ENCODE peak calls at places on chromosomes 3 and 15, in four cellular contexts. One of them, this sample, is unnamed.

GRCh38 chr3:118165413-118165812 is 869.2 kb downstream of the IGSF11 start:
- DNase-seq in astrocyte: no peak
- DNase-seq in neural progenitor cell: no peak
- DNase-seq in OCI-LY7: no peak
- DNase-seq in this sample: no peak

GRCh38 chr3:106329505-106329904 is 460.7 kb upstream of the CBLB start:
- DNase-seq in astrocyte: no peak
- DNase-seq in neural progenitor cell: no peak
- DNase-seq in OCI-LY7: no peak
- DNase-seq in this sample: no peak

GRCh38 chr3:12882336-12883310 is 41.3 kb upstream of the RPL32 start:
- DNase-seq in astrocyte: no peak
- DNase-seq in neural progenitor cell: no peak
- DNase-seq in OCI-LY7: no peak
- DNase-seq in this sample: no peak

GRCh38 chr3:30332196-30333021 is 274.0 kb upstream of the TGFBR2 start:
- DNase-seq in astrocyte: no peak
- DNase-seq in neural progenitor cell: no peak
- DNase-seq in OCI-LY7: no peak
- DNase-seq in this sample: no peak

GRCh38 chr3:41236198-41236597 is 36.9 kb downstream of the CTNNB1 start:
- DNase-seq in astrocyte: no peak
- DNase-seq in neural progenitor cell: peak; percentile 53
- DNase-seq in OCI-LY7: no peak
- DNase-seq in this sample: no peak

GRCh38 chr3:24680214-24680967 is 185.7 kb upstream of the THRB start:
- DNase-seq in astrocyte: no peak
- DNase-seq in neural progenitor cell: peak; percentile 80
- DNase-seq in OCI-LY7: peak; percentile 51
- DNase-seq in this sample: no peak

GRCh38 chr3:42376397-42376798 is 34.0 kb downstream of the LYZL4 start:
- DNase-seq in astrocyte: peak; percentile 88
- DNase-seq in neural progenitor cell: no peak
- DNase-seq in OCI-LY7: no peak
- DNase-seq in this sample: peak; percentile 45

GRCh38 chr3:50154476-50154839 is 666 bp upstream of the SEMA3F start:
- DNase-seq in astrocyte: no peak
- DNase-seq in neural progenitor cell: no peak
- DNase-seq in OCI-LY7: no peak
- DNase-seq in this sample: no peak

GRCh38 chr3:172868565-172869172 is 118.1 kb downstream of the ECT2 start:
- DNase-seq in astrocyte: no peak
- DNase-seq in neural progenitor cell: no peak
- DNase-seq in OCI-LY7: no peak
- DNase-seq in this sample: no peak

GRCh38 chr15:64373360-64373759 is 7.9 kb downstream of the PCLAF start:
- DNase-seq in astrocyte: no peak
- DNase-seq in neural progenitor cell: no peak
- DNase-seq in OCI-LY7: no peak
- DNase-seq in this sample: no peak

DNA sequence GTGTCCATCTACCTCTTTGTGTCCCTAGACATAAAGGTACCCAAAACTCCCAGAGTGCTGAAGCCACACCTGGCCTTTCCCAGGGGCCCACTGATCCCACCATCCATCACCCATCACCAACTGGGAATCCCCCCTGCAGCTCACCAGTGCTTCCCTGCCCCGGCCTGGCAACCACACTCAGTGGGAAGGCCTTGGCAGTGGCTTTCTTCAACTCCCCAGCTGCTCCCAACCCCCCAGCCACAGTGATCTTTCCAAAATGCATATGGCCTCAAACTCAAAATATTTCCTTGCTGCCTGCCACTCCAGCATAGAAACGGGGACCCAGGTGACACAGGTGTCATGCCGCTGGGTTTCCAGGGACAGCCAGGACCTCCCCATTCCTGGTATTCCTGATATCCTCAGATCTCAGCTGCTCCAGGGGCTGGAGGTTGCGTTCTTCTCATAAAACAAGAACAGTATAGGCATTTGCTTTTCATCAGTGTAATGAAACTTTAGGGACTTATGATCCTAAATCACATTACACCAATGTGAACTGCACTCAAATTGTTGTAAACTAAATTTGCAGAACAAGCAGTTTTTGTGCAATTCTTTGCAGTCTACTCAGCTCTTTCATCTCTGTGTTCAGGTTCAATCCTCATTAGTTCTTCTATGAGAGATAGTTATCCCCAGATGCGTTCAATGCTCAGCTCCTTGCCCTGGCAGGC is 1.3 kb downstream of the OCA2 start:
- DNase-seq in astrocyte: no peak
- DNase-seq in neural progenitor cell: no peak
- DNase-seq in OCI-LY7: no peak
- DNase-seq in this sample: no peak
- H3K4me1 ChIP-seq in astrocyte: peaks cover 22% of the 10 kb centered on the region
- H3K4me1 ChIP-seq in neural progenitor cell: peaks cover 31% of the 10 kb centered on the region
- H3K4me1 ChIP-seq in OCI-LY7: peaks cover 3% of the 10 kb centered on the region
- H3K4me1 ChIP-seq in this sample: peaks cover 45% of the 10 kb centered on the region

DNA sequence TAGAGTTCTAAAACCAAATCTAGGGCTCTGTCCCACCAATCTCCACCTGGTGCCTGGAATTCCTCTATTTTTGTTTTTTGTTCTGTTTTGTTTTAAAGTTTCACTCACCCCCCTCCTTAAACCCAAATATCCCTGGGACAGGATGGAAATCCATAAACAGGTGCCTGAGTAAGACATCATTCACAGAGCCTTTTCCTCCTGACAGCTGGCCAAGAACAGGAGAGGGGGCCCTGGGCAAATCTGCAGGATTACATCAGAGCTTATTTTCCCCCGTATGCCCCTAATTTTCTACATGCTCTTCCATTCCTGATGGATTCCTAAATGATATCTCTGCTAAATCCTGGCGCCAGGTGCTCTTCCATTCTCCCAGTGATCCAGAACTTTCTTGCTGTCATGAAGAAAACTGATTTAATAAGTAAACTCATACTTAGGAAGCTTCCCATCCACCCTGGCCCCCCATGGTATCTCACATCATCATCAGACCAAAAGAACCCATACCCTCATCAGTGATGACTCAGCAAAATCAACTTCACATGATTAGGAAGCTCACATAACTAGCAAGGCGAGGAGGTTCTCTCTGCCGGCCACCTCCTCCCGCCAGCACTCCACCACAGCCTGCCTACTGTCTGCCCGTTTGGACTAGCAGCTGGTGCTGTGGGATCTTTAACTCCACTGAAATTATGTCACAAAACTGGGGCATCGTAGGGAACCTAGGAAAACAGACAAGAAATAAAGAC is 61.0 kb downstream of the LIPC start:
- DNase-seq in astrocyte: no peak
- DNase-seq in neural progenitor cell: no peak
- DNase-seq in OCI-LY7: no peak
- DNase-seq in this sample: no peak
- H3K4me1 ChIP-seq in astrocyte: no peaks in the 10 kb centered on the region
- H3K4me1 ChIP-seq in neural progenitor cell: no peaks in the 10 kb centered on the region
- H3K4me1 ChIP-seq in OCI-LY7: no peaks in the 10 kb centered on the region
- H3K4me1 ChIP-seq in this sample: peaks cover 25% of the 10 kb centered on the region

GRCh38 chr3:46939578-46940405 is 36.8 kb downstream of the CCDC12 start:
- DNase-seq in astrocyte: no peak
- DNase-seq in neural progenitor cell: no peak
- DNase-seq in OCI-LY7: no peak
- DNase-seq in this sample: no peak

GRCh38 chr3:46942079-46942478 is 34.5 kb downstream of the CCDC12 start:
- DNase-seq in astrocyte: no peak
- DNase-seq in neural progenitor cell: no peak
- DNase-seq in OCI-LY7: no peak
- DNase-seq in this sample: no peak

GRCh38 chr3:46944191-46944590 is 32.4 kb downstream of the CCDC12 start:
- DNase-seq in astrocyte: no peak
- DNase-seq in neural progenitor cell: no peak
- DNase-seq in OCI-LY7: no peak
- DNase-seq in this sample: no peak

GRCh38 chr3:46943237-46944187 is 33.0 kb downstream of the CCDC12 start:
- DNase-seq in astrocyte: peak; percentile 16
- DNase-seq in neural progenitor cell: no peak
- DNase-seq in OCI-LY7: no peak
- DNase-seq in this sample: no peak

DNA sequence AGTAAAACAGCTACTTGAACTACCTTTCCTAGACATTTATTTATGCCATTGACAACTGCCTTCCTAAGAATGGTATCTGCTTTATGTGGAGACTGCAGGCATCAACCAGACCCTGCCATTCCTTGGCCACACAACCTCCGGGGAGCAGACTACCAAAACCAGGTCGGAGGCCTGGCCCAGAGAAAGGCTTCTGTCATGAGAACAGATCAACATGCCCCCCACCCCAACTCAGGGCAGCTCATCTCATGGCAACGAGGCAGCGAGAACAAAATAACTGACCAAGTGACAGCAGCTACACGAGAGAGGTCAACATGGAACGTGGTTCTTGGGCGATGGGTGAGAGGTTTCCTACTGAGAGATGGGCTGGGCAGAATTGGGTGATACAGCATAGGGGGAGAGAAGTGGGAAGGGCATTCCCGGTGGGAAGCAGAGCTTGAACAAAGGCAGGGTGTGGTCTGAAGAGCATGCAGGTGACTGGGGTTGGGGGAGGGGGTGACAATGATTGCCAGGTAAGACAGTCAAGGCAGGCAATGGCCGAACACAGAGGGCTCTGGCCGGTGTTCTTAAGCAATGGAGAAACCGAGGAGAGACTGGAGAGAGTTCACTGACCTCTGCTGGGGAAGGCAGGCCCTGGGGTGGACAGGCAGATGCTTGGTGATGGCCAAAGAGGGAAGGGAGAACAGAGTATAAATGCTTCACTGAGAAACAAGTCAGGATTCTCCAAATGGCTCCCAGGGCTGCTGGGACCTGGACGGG is 33.9 kb downstream of the CCDC12 start:
- DNase-seq in astrocyte: no peak
- DNase-seq in neural progenitor cell: no peak
- DNase-seq in OCI-LY7: no peak
- DNase-seq in this sample: no peak
- H3K4me1 ChIP-seq in astrocyte: peaks cover 21% of the 10 kb centered on the region
- H3K4me1 ChIP-seq in neural progenitor cell: peaks cover 5% of the 10 kb centered on the region
- H3K4me1 ChIP-seq in OCI-LY7: peaks cover 37% of the 10 kb centered on the region
- H3K4me1 ChIP-seq in this sample: peaks cover 6% of the 10 kb centered on the region

DNA sequence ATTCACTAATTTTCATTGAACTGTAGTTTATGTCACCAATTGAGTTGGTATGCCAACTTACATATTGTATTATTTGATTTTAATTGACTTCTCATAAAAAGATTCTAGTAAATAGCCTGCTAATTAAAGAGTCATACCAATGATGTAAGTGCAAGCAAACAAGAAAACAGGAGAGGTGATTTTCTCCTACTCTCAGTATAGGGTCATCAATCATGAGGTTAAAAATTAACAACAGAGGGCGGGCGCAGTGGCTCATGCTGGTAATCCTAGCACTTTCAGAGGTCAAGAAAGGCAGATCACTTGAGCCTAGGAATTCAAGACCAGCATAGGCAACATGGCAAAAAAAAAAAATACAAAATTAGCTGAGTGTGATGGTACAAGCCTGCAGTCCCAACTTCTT is 108.7 kb downstream of the MYO9A start:
- DNase-seq in astrocyte: no peak
- DNase-seq in neural progenitor cell: no peak
- DNase-seq in OCI-LY7: no peak
- DNase-seq in this sample: no peak
- H3K4me1 ChIP-seq in astrocyte: no peaks in the 10 kb centered on the region
- H3K4me1 ChIP-seq in neural progenitor cell: no peaks in the 10 kb centered on the region
- H3K4me1 ChIP-seq in OCI-LY7: peaks cover 3% of the 10 kb centered on the region
- H3K4me1 ChIP-seq in this sample: no peaks in the 10 kb centered on the region

GRCh38 chr3:146177986-146178385 is 17.0 kb upstream of the PLOD2 start:
- DNase-seq in astrocyte: no peak
- DNase-seq in neural progenitor cell: no peak
- DNase-seq in OCI-LY7: no peak
- DNase-seq in this sample: no peak
- H3K4me1 ChIP-seq in astrocyte: peaks cover 9% of the 10 kb centered on the region
- H3K4me1 ChIP-seq in neural progenitor cell: no peaks in the 10 kb centered on the region
- H3K4me1 ChIP-seq in OCI-LY7: no peaks in the 10 kb centered on the region
- H3K4me1 ChIP-seq in this sample: peaks cover 5% of the 10 kb centered on the region

DNA sequence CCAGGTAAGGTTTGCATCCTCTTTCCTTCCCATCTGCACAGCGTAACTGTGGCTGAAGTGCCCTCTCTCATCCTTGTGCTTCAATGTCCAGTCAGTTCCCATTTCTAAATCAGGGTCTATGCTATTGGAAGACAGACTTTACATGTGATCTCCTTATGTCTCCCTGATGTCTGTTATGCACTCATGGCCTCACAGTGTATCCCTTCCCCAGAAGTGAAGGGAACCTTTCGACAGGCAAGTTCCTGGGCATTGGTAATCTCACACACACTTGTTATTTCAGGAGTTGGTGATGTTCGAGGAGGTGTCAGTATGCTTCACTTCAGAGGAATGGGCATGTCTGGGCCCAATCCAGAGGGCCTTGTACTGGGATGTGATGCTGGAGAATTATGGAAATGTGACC is 7.4 kb downstream of the ZNF197 start:
- DNase-seq in astrocyte: no peak
- DNase-seq in neural progenitor cell: no peak
- DNase-seq in OCI-LY7: no peak
- DNase-seq in this sample: no peak
- H3K4me1 ChIP-seq in astrocyte: no peaks in the 10 kb centered on the region
- H3K4me1 ChIP-seq in neural progenitor cell: no peaks in the 10 kb centered on the region
- H3K4me1 ChIP-seq in OCI-LY7: no peaks in the 10 kb centered on the region
- H3K4me1 ChIP-seq in this sample: peaks cover 3% of the 10 kb centered on the region

GRCh38 chr15:77386626-77387025 is 33.3 kb downstream of the PEAK1 start:
- DNase-seq in astrocyte: no peak
- DNase-seq in neural progenitor cell: no peak
- DNase-seq in OCI-LY7: no peak
- DNase-seq in this sample: no peak
- H3K4me1 ChIP-seq in astrocyte: no peaks in the 10 kb centered on the region
- H3K4me1 ChIP-seq in neural progenitor cell: no peaks in the 10 kb centered on the region
- H3K4me1 ChIP-seq in OCI-LY7: no peaks in the 10 kb centered on the region
- H3K4me1 ChIP-seq in this sample: peaks cover 45% of the 10 kb centered on the region

DNA sequence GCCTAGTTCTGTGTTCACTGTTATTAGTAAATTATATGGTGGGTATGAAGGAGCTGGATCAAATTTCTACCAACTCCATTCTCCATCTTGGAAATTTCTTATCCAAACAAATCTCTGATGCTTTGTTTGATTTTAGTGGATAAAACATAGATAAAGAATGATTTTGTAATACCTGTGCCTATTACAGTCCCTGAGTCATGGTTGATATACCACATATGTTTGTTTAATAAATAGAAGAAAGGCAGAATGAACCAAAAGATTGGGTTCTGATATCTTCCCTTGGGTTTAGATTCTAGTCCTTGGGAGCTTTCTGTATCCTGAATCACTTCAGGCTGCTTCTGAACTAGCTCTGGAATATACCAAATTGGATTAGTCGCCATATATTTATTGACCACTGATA is 203.6 kb downstream of the PDCD6IP start:
- DNase-seq in astrocyte: no peak
- DNase-seq in neural progenitor cell: no peak
- DNase-seq in OCI-LY7: no peak
- DNase-seq in this sample: no peak
- H3K4me1 ChIP-seq in astrocyte: peaks cover 19% of the 10 kb centered on the region
- H3K4me1 ChIP-seq in neural progenitor cell: peaks cover 32% of the 10 kb centered on the region
- H3K4me1 ChIP-seq in OCI-LY7: peaks cover 16% of the 10 kb centered on the region
- H3K4me1 ChIP-seq in this sample: peaks cover 17% of the 10 kb centered on the region